ENCODE peak calls at places on chromosomes 3 and 15, in ten cellular contexts. One of them, this sample, is unnamed.

GRCh38 chr15:74723754-74724334 is 1.5 kb downstream of the CYP1A1 start:
- DNase-seq in mesothelial cell of epicardium: no peak
- DNase-seq in cerebellar cortex: peak
- DNase-seq in bronchial epithelial cell: peak
- DNase-seq in GM13976: peak
- DNase-seq in activated CD4-positive, alpha-beta T cell treated with anti-CD3 and anti-CD28 coated beads for 24 hours: no peak
- DNase-seq in H54: peak
- DNase-seq in COR-L47: peak
- DNase-seq in ovary: no peak
- DNase-seq in nephron progenitor cell: peak
- DNase-seq in this sample: peak

GRCh38 chr3:107514453-107514852 is 8.3 kb upstream of the BBX start:
- DNase-seq in mesothelial cell of epicardium: no peak
- DNase-seq in cerebellar cortex: no peak
- DNase-seq in bronchial epithelial cell: no peak
- DNase-seq in GM13976: no peak
- DNase-seq in activated CD4-positive, alpha-beta T cell treated with anti-CD3 and anti-CD28 coated beads for 24 hours: no peak
- DNase-seq in H54: no peak
- DNase-seq in COR-L47: no peak
- DNase-seq in ovary: no peak
- DNase-seq in nephron progenitor cell: no peak
- DNase-seq in this sample: no peak

GRCh38 chr3:70531063-70531657 is 218.7 kb upstream of the MDFIC2 start:
- DNase-seq in mesothelial cell of epicardium: no peak
- DNase-seq in cerebellar cortex: peak
- DNase-seq in bronchial epithelial cell: peak
- DNase-seq in GM13976: no peak
- DNase-seq in activated CD4-positive, alpha-beta T cell treated with anti-CD3 and anti-CD28 coated beads for 24 hours: no peak
- DNase-seq in H54: no peak
- DNase-seq in COR-L47: peak
- DNase-seq in ovary: no peak
- DNase-seq in nephron progenitor cell: no peak
- DNase-seq in this sample: no peak

GRCh38 chr15:82767163-82767829 is 38.6 kb downstream of the FSD2 start:
- DNase-seq in mesothelial cell of epicardium: no peak
- DNase-seq in cerebellar cortex: no peak
- DNase-seq in bronchial epithelial cell: no peak
- DNase-seq in GM13976: no peak
- DNase-seq in activated CD4-positive, alpha-beta T cell treated with anti-CD3 and anti-CD28 coated beads for 24 hours: no peak
- DNase-seq in H54: no peak
- DNase-seq in COR-L47: no peak
- DNase-seq in ovary: no peak
- DNase-seq in nephron progenitor cell: no peak
- DNase-seq in this sample: no peak

GRCh38 chr3:186307594-186307993 is 54.4 kb downstream of the DGKG start:
- DNase-seq in mesothelial cell of epicardium: no peak
- DNase-seq in cerebellar cortex: no peak
- DNase-seq in bronchial epithelial cell: peak
- DNase-seq in GM13976: peak
- DNase-seq in activated CD4-positive, alpha-beta T cell treated with anti-CD3 and anti-CD28 coated beads for 24 hours: no peak
- DNase-seq in H54: no peak
- DNase-seq in COR-L47: no peak
- DNase-seq in ovary: no peak
- DNase-seq in nephron progenitor cell: peak
- DNase-seq in this sample: peak

GRCh38 chr15:36331531-36332275 is 247.7 kb upstream of the CDIN1 start:
- DNase-seq in mesothelial cell of epicardium: no peak
- DNase-seq in cerebellar cortex: no peak
- DNase-seq in bronchial epithelial cell: no peak
- DNase-seq in GM13976: no peak
- DNase-seq in activated CD4-positive, alpha-beta T cell treated with anti-CD3 and anti-CD28 coated beads for 24 hours: no peak
- DNase-seq in H54: no peak
- DNase-seq in COR-L47: no peak
- DNase-seq in ovary: no peak
- DNase-seq in nephron progenitor cell: no peak
- DNase-seq in this sample: peak

GRCh38 chr3:15708882-15709677 is 88.7 kb downstream of the ANKRD28 start:
- DNase-seq in mesothelial cell of epicardium: no peak
- DNase-seq in cerebellar cortex: no peak
- DNase-seq in bronchial epithelial cell: peak
- DNase-seq in GM13976: no peak
- DNase-seq in activated CD4-positive, alpha-beta T cell treated with anti-CD3 and anti-CD28 coated beads for 24 hours: no peak
- DNase-seq in H54: no peak
- DNase-seq in COR-L47: no peak
- DNase-seq in ovary: no peak
- DNase-seq in nephron progenitor cell: no peak
- DNase-seq in this sample: no peak

GRCh38 chr3:194395201-194395600 is 3.9 kb downstream of the GP5 start:
- DNase-seq in mesothelial cell of epicardium: no peak
- DNase-seq in cerebellar cortex: no peak
- DNase-seq in bronchial epithelial cell: peak
- DNase-seq in GM13976: peak
- DNase-seq in activated CD4-positive, alpha-beta T cell treated with anti-CD3 and anti-CD28 coated beads for 24 hours: no peak
- DNase-seq in H54: no peak
- DNase-seq in COR-L47: peak
- DNase-seq in ovary: no peak
- DNase-seq in nephron progenitor cell: no peak
- DNase-seq in this sample: no peak

GRCh38 chr3:44914936-44915335 is 40.5 kb downstream of the TGM4 start:
- DNase-seq in mesothelial cell of epicardium: no peak
- DNase-seq in cerebellar cortex: no peak
- DNase-seq in bronchial epithelial cell: no peak
- DNase-seq in GM13976: no peak
- DNase-seq in activated CD4-positive, alpha-beta T cell treated with anti-CD3 and anti-CD28 coated beads for 24 hours: no peak
- DNase-seq in H54: peak
- DNase-seq in COR-L47: no peak
- DNase-seq in ovary: no peak
- DNase-seq in nephron progenitor cell: no peak
- DNase-seq in this sample: no peak

GRCh38 chr15:53762916-53763315 is 3.5 kb upstream of the WDR72 start:
- DNase-seq in mesothelial cell of epicardium: no peak
- DNase-seq in cerebellar cortex: no peak
- DNase-seq in bronchial epithelial cell: no peak
- DNase-seq in GM13976: no peak
- DNase-seq in activated CD4-positive, alpha-beta T cell treated with anti-CD3 and anti-CD28 coated beads for 24 hours: no peak
- DNase-seq in H54: no peak
- DNase-seq in COR-L47: no peak
- DNase-seq in ovary: no peak
- DNase-seq in nephron progenitor cell: no peak
- DNase-seq in this sample: no peak

GRCh38 chr3:195096053-195096452 is 174.9 kb downstream of the XXYLT1 start:
- DNase-seq in mesothelial cell of epicardium: no peak
- DNase-seq in cerebellar cortex: no peak
- DNase-seq in bronchial epithelial cell: no peak
- DNase-seq in GM13976: no peak
- DNase-seq in activated CD4-positive, alpha-beta T cell treated with anti-CD3 and anti-CD28 coated beads for 24 hours: no peak
- DNase-seq in H54: no peak
- DNase-seq in COR-L47: no peak
- DNase-seq in ovary: no peak
- DNase-seq in nephron progenitor cell: no peak
- DNase-seq in this sample: no peak

GRCh38 chr15:66780172-66780972 is 78.3 kb downstream of the SMAD6 start:
- DNase-seq in mesothelial cell of epicardium: no peak
- DNase-seq in cerebellar cortex: no peak
- DNase-seq in bronchial epithelial cell: peak
- DNase-seq in GM13976: no peak
- DNase-seq in activated CD4-positive, alpha-beta T cell treated with anti-CD3 and anti-CD28 coated beads for 24 hours: no peak
- DNase-seq in H54: peak
- DNase-seq in COR-L47: no peak
- DNase-seq in ovary: no peak
- DNase-seq in nephron progenitor cell: no peak
- DNase-seq in this sample: peak

This sample was measured in H4.